ENCODE peak calls at places on chromosome 22, in ten cellular contexts. A, H, S, G, R, Z, P, E, J and V are unnamed samples.

GRCh38 chr22:50705219-50705691 is 32.6 kb downstream of the SHANK3 start:
- DNase-seq in P (no peak), J (no peak), Z (no peak), H (no peak), E (peak; percentile 81), S (no peak), A (peak; percentile 41), G (no peak), R (peak; percentile 87), V (peak; percentile 63)

GRCh38 chr22:19066531-19067271 is 55.5 kb downstream of the DGCR2 start:
- DNase-seq in E (peak; percentile 64), J (no peak), P (no peak), G (no peak), R (no peak), Z (peak; percentile 76), H (peak; percentile 82), S (no peak), A (no peak), V (no peak)

GRCh38 chr22:21624120-21624879 is 5.5 kb downstream of the YDJC start:
- DNase-seq in J (no peak), P (no peak), A (peak; percentile 12), E (no peak), S (no peak), Z (no peak), G (peak; percentile 55), R (peak; percentile 91), H (no peak), V (no peak)

GRCh38 chr22:46007848-46008261 is 30.9 kb upstream of the WNT7B start:
- DNase-seq in P (no peak), Z (peak; percentile 82), A (no peak), S (no peak), J (no peak), E (peak; percentile 92), R (no peak), H (peak; percentile 97), G (no peak), V (peak; percentile 37)

GRCh38 chr22:24566899-24567511 is 11.2 kb downstream of the SNRPD3 start:
- DNase-seq in Z (no peak), G (no peak), A (no peak), J (no peak), H (no peak), E (no peak), R (no peak), S (no peak), P (no peak), V (no peak)

GRCh38 chr22:33476716-33477115 is 418.5 kb upstream of the SYN3 start:
- DNase-seq in Z (no peak), A (no peak), P (no peak), S (no peak), H (peak; percentile 50), E (no peak), J (no peak), R (no peak), G (no peak), V (no peak)

GRCh38 chr22:29539105-29539504 is 14.5 kb downstream of the THOC5 start:
- DNase-seq in A (no peak), Z (no peak), E (no peak), H (no peak), P (no peak), G (no peak), R (no peak), S (no peak), J (no peak), V (no peak)

GRCh38 chr22:21632237-21632895 is at the start of gene CCDC116:
- DNase-seq in P (no peak), Z (no peak), G (no peak), H (peak; percentile 28), S (peak; percentile 56), J (peak; percentile 44), E (no peak), R (peak; percentile 73), A (no peak), V (no peak)

GRCh38 chr22:48496226-48496845 is 1331.3 kb downstream of the BRD1 start:
- DNase-seq in A (no peak), R (no peak), E (no peak), P (no peak), Z (no peak), S (no peak), J (no peak), H (no peak), G (no peak), V (no peak)

GRCh38 chr22:40668611-40669390 is 10.5 kb upstream of the MCHR1 start:
- DNase-seq in A (no peak), P (no peak), H (peak; percentile 97), J (no peak), R (no peak), E (peak; percentile 64), G (peak; percentile 9), S (no peak), Z (peak; percentile 65), V (no peak)

GRCh38 chr22:28207281-28208030 is 288.4 kb upstream of the PITPNB start:
- DNase-seq in S (no peak), P (no peak), R (no peak), E (no peak), H (peak; percentile 71), A (no peak), G (no peak), J (no peak), Z (no peak), V (no peak)